ENCODE peak calls at places on chromosomes 13 and 19, in eight cellular contexts. T, N, V, Y, M, U, R and K are unnamed samples.

GRCh38 chr19:16078311-16078758 is 2.0 kb downstream of the TPM4 start:
- DNase-seq in N (peak; percentile 42), Y (peak; percentile 69), T (peak; percentile 56), V (peak; percentile 60), U (peak; percentile 80), R (peak; percentile 69), M (peak; percentile 54), K (peak; percentile 46)

GRCh38 chr19:3389876-3390361 is 23.5 kb downstream of the NFIC start:
- DNase-seq in R (peak; percentile 39), T (no peak), N (peak; percentile 49), M (peak; percentile 64), Y (no peak), U (peak; percentile 76), V (no peak), K (no peak)

GRCh38 chr19:55832676-55833075 is 877 bp upstream of the NLRP11 start:
- DNase-seq in Y (no peak), R (no peak), N (no peak), V (no peak), M (no peak), T (no peak), U (no peak), K (no peak)

GRCh38 chr19:15108145-15108844 is 1.1 kb downstream of the SYDE1 start:
- DNase-seq in N (no peak), Y (no peak), V (no peak), T (no peak), R (no peak), U (no peak), M (no peak), K (no peak)

GRCh38 chr19:33532859-33533455 is 11.4 kb upstream of the PEPD start:
- DNase-seq in T (no peak), N (no peak), M (no peak), Y (no peak), U (no peak), V (no peak), R (no peak), K (no peak)

GRCh38 chr13:45796421-45796960 is 55.1 kb downstream of the SIAH3 start:
- DNase-seq in N (no peak), R (no peak), T (no peak), U (no peak), Y (no peak), M (no peak), V (no peak), K (no peak)

GRCh38 chr13:107969551-107969950 is 245.8 kb downstream of the LIG4 start:
- DNase-seq in U (no peak), V (no peak), T (no peak), M (no peak), R (no peak), N (no peak), Y (no peak), K (no peak)

GRCh38 chr13:46495066-46495465 is 57.9 kb upstream of the LRCH1 start:
- DNase-seq in R (no peak), Y (no peak), N (no peak), T (no peak), U (no peak), M (no peak), V (no peak), K (no peak)

GRCh38 chr13:111006508-111007031 is 91.7 kb upstream of the ANKRD10 start:
- DNase-seq in M (peak; percentile 50), N (peak; percentile 88), Y (peak; percentile 80), V (peak; percentile 66), U (peak; percentile 94), T (no peak), R (peak; percentile 84), K (peak; percentile 87)

GRCh38 chr19:22332924-22333323 is 46.7 kb downstream of the ZNF729 start:
- DNase-seq in U (no peak), R (no peak), N (no peak), M (no peak), Y (no peak), T (no peak), V (no peak), K (no peak)

GRCh38 chr13:25170554-25171107 is 1.5 kb downstream of the AMER2 start:
- DNase-seq in N (no peak), R (no peak), V (no peak), T (no peak), Y (no peak), M (no peak), U (no peak), K (peak; percentile 23)

GRCh38 chr19:38395381-38396127 is 7.1 kb downstream of the SPRED3 start:
- DNase-seq in R (no peak), T (no peak), U (no peak), V (no peak), Y (no peak), N (no peak), M (no peak), K (no peak)

GRCh38 chr13:29888306-29888705 is 37.9 kb upstream of the UBL3 start:
- DNase-seq in T (no peak), R (peak; percentile 62), U (no peak), M (no peak), Y (no peak), N (no peak), V (no peak), K (no peak)

GRCh38 chr13:109985871-109986270 is 199.5 kb upstream of the IRS2 start:
- DNase-seq in U (no peak), N (no peak), Y (no peak), R (peak; percentile 23), M (no peak), V (no peak), T (no peak), K (no peak)

GRCh38 chr19:47331931-47332547 is at the start of gene C5AR2:
- DNase-seq in Y (no peak), T (peak; percentile 53), V (no peak), R (no peak), N (no peak), U (no peak), M (no peak), K (peak; percentile 40)

GRCh38 chr19:55683449-55684261 is 8.6 kb downstream of the EPN1 start:
- DNase-seq in U (no peak), T (no peak), R (no peak), M (no peak), V (no peak), Y (no peak), N (no peak), K (no peak)

GRCh38 chr13:31035162-31035951 is 102.9 kb downstream of the TEX26 start:
- DNase-seq in T (no peak), U (no peak), N (no peak), Y (peak; percentile 33), M (no peak), V (peak; percentile 53), R (peak; percentile 29), K (peak; percentile 45)

GRCh38 chr13:70841240-70842061 is 733.2 kb upstream of the KLHL1 start:
- DNase-seq in R (no peak), T (no peak), U (no peak), N (no peak), V (no peak), Y (no peak), M (no peak), K (no peak)

GRCh38 chr13:25171517-25172302 is at the start of gene AMER2:
- DNase-seq in V (peak; percentile 46), T (no peak), U (peak; percentile 79), Y (no peak), N (no peak), M (no peak), R (no peak), K (peak; percentile 72)

GRCh38 chr13:36089130-36089529 is 42.1 kb downstream of the DCLK1 start:
- DNase-seq in M (no peak), N (no peak), R (no peak), Y (peak; percentile 49), V (no peak), T (no peak), U (peak; percentile 79), K (no peak)

GRCh38 chr19:58392945-58393724 is 2.3 kb upstream of the RNF225 start:
- DNase-seq in Y (no peak), M (no peak), R (no peak), T (no peak), V (no peak), N (no peak), U (no peak), K (no peak)

GRCh38 chr13:112752211-112752610 is 62.4 kb downstream of the ATP11A start:
- DNase-seq in Y (no peak), T (no peak), N (no peak), U (no peak), M (no peak), V (no peak), R (no peak), K (no peak)

GRCh38 chr13:48944221-48944620 is 31.5 kb upstream of the FNDC3A start:
- DNase-seq in V (no peak), T (no peak), R (no peak), M (no peak), N (no peak), Y (no peak), U (no peak), K (no peak)
- TF ChIP-seq POLR2A in V (no peak), T (no peak), R (no peak), M (no peak), N (no peak), Y (no peak), U (no peak), K (no peak)

DNA sequence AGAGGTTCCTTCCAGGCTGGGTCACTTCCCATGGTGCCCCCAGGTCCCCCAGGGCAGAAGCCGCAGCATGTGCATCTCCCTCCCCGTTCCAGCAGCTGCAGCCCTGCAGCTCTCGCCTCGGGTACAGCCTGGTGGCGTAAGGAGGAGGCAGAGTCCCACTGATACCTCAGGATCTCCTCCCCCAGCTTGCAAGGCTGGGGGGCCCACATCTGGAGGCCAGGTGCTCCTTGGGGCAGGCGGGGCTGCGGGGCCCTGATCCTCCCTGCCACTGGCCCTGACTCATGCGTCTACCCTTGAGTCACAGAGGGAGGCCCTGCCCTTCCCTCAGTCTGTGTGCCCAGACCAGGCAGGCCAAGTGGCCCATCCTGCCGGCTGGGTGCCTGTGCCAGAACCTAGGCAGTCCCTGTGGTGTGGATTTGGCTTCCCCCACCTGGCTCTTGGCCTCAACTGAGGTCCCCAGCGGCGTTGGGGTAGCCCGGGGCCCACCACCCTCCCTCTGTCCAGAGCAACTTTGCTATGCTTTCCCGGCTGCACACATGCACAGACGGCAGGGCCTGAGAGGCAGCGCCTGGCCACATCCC is 12.8 kb downstream of the YIPF2 start:
- DNase-seq in T (no peak), N (no peak), U (no peak), R (peak; percentile 86), Y (no peak), V (peak; percentile 25), M (no peak), K (no peak)
- TF ChIP-seq CTCF in T (no peak), N (no peak), U (no peak), R (peak; percentile 30), Y (no peak), V (no peak), M (no peak), K (no peak)

GRCh38 chr19:40597329-40597838 is 3.8 kb upstream of the LTBP4 start:
- DNase-seq in T (no peak), R (no peak), Y (no peak), N (no peak), V (no peak), M (no peak), U (no peak), K (no peak)
- TF ChIP-seq POLR2A in T (no peak), R (no peak), Y (no peak), N (no peak), V (no peak), M (no peak), U (no peak), K (no peak)

DNA sequence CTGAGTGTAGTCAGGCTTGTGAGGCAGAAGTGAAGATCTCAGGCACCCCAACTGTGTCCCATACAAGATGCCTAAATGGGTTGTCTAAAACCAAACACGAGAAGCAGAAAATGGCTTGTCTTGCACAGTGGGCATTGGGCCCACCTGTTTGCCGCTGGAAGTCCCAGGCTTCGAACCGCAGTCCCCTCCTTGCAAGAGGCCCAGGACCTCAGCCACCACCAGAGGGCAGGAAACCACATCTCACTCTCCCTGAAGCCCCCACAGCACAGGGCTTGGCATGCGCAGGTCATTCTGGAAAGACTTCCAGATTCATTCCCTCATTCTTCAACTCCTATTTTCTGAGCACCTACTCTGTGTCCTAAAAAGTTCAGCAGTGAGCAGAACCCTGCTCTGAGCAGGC is 973.7 kb downstream of the UQCRFS1 start:
- DNase-seq in U (no peak), N (no peak), M (no peak), Y (no peak), T (peak; percentile 31), R (no peak), V (no peak), K (peak; percentile 24)
- TF ChIP-seq CTCF in U (no peak), N (no peak), M (no peak), Y (no peak), T (no peak), R (no peak), V (no peak), K (no peak)